ENCODE peak calls at places on chromosomes 4 and X, in four cellular contexts. One of them, this sample, is unnamed.

GRCh38 chr4:132071815-132072214 is 1077.3 kb upstream of the PCDH10 start:
- DNase-seq in esophagus squamous epithelium: no peak
- DNase-seq in ovary: no peak
- DNase-seq in stomach: no peak
- DNase-seq in this sample: no peak

GRCh38 chrX:21655901-21656586 is 2.1 kb downstream of the KLHL34 start:
- DNase-seq in ovary: no peak
- DNase-seq in stomach: no peak
- DNase-seq in esophagus squamous epithelium: no peak
- DNase-seq in this sample: no peak

GRCh38 chr4:142350886-142351285 is 495.2 kb downstream of the INPP4B start:
- DNase-seq in ovary: no peak
- DNase-seq in esophagus squamous epithelium: no peak
- DNase-seq in stomach: no peak
- DNase-seq in this sample: no peak

GRCh38 chrX:134886201-134886600 is 104.6 kb upstream of the SMIM10 start:
- DNase-seq in ovary: no peak
- DNase-seq in stomach: no peak
- DNase-seq in esophagus squamous epithelium: no peak
- DNase-seq in this sample: no peak

GRCh38 chr4:85658766-85659439 is 184.0 kb downstream of the ARHGAP24 start:
- DNase-seq in ovary: no peak
- DNase-seq in esophagus squamous epithelium: no peak
- DNase-seq in stomach: no peak
- DNase-seq in this sample: no peak

GRCh38 chrX:136423724-136424123 is 64.0 kb upstream of the BRS3 start:
- DNase-seq in esophagus squamous epithelium: no peak
- DNase-seq in ovary: no peak
- DNase-seq in stomach: no peak
- DNase-seq in this sample: no peak

GRCh38 chr4:149896428-149896827 is 80.8 kb upstream of the IQCM start:
- DNase-seq in ovary: no peak
- DNase-seq in esophagus squamous epithelium: no peak
- DNase-seq in stomach: no peak
- DNase-seq in this sample: no peak

GRCh38 chr4:148261861-148262260 is 180.4 kb downstream of the NR3C2 start:
- DNase-seq in stomach: no peak
- DNase-seq in ovary: no peak
- DNase-seq in esophagus squamous epithelium: no peak
- DNase-seq in this sample: no peak

GRCh38 chr4:122065149-122065548 is 87.0 kb upstream of the BLTP1 start:
- DNase-seq in stomach: no peak
- DNase-seq in esophagus squamous epithelium: no peak
- DNase-seq in ovary: no peak
- DNase-seq in this sample: no peak

GRCh38 chr4:121380448-121381147 is at the start of gene QRFPR:
- DNase-seq in esophagus squamous epithelium: no peak
- DNase-seq in ovary: no peak
- DNase-seq in stomach: no peak
- DNase-seq in this sample: no peak

GRCh38 chr4:97912151-97912550 is 231.1 kb downstream of the STPG2 start:
- DNase-seq in stomach: peak; percentile 25
- DNase-seq in esophagus squamous epithelium: no peak
- DNase-seq in ovary: no peak
- DNase-seq in this sample: no peak

GRCh38 chr4:140826701-140827027 is 70.5 kb upstream of the TBC1D9 start:
- DNase-seq in esophagus squamous epithelium: no peak
- DNase-seq in stomach: no peak
- DNase-seq in ovary: no peak
- DNase-seq in this sample: no peak

GRCh38 chr4:94641702-94642560 is 115.8 kb upstream of the BMPR1B start:
- DNase-seq in stomach: no peak
- DNase-seq in esophagus squamous epithelium: no peak
- DNase-seq in ovary: no peak
- DNase-seq in this sample: no peak

GRCh38 chr4:110518889-110519490 is 43.0 kb downstream of the ENPEP start:
- DNase-seq in esophagus squamous epithelium: no peak
- DNase-seq in ovary: no peak
- DNase-seq in stomach: no peak
- DNase-seq in this sample: no peak

GRCh38 chrX:11437642-11438379 is 144.6 kb downstream of the AMELX start:
- DNase-seq in esophagus squamous epithelium: no peak
- DNase-seq in stomach: no peak
- DNase-seq in ovary: peak; percentile 37
- DNase-seq in this sample: peak; percentile 60

GRCh38 chr4:186725422-186726149 is 1.9 kb upstream of the FAT1 start:
- DNase-seq in ovary: peak; percentile 81
- DNase-seq in stomach: peak; percentile 81
- DNase-seq in esophagus squamous epithelium: no peak
- DNase-seq in this sample: peak; percentile 84

GRCh38 chr4:180665994-180666818 is 1577.0 kb upstream of the TENM3 start:
- DNase-seq in esophagus squamous epithelium: no peak
- DNase-seq in ovary: no peak
- DNase-seq in stomach: no peak
- DNase-seq in this sample: no peak
- TF ChIP-seq CTCF in esophagus squamous epithelium: peak; percentile 42
- TF ChIP-seq CTCF in ovary: no peak
- TF ChIP-seq CTCF in stomach: no peak
- TF ChIP-seq CTCF in this sample: peak; percentile 63

GRCh38 chr4:577499-578450 is 1.7 kb upstream of the TMEM271 start:
- DNase-seq in ovary: no peak
- DNase-seq in esophagus squamous epithelium: no peak
- DNase-seq in stomach: no peak
- DNase-seq in this sample: no peak
- H3K4me3 ChIP-seq in ovary: no peak overlapping the region
- H3K4me3 ChIP-seq in esophagus squamous epithelium: no peak overlapping the region
- H3K4me3 ChIP-seq in stomach: no peak overlapping the region
- H3K4me3 ChIP-seq in this sample: no peak overlapping the region

GRCh38 chr4:138242076-138242829 is at the start of gene SLC7A11:
- DNase-seq in stomach: peak; percentile 78
- DNase-seq in esophagus squamous epithelium: peak; percentile 8
- DNase-seq in ovary: no peak
- DNase-seq in this sample: peak; percentile 48
- TF ChIP-seq POLR2A in stomach: no peak
- TF ChIP-seq POLR2A in esophagus squamous epithelium: peak; percentile 59
- TF ChIP-seq POLR2A in ovary: no peak
- TF ChIP-seq POLR2A in this sample: peak; percentile 73

GRCh38 chrX:47529548-47529947 is 31.5 kb upstream of the ARAF start:
- DNase-seq in esophagus squamous epithelium: no peak
- DNase-seq in ovary: no peak
- DNase-seq in stomach: no peak
- DNase-seq in this sample: no peak

GRCh38 chrX:47518105-47518504 is 35.1 kb upstream of the ZNF41 start:
- DNase-seq in esophagus squamous epithelium: no peak
- DNase-seq in stomach: no peak
- DNase-seq in ovary: no peak
- DNase-seq in this sample: no peak

GRCh38 chrX:47523297-47523696 is 37.7 kb upstream of the ARAF start:
- DNase-seq in stomach: peak; percentile 86
- DNase-seq in ovary: peak; percentile 91
- DNase-seq in esophagus squamous epithelium: no peak
- DNase-seq in this sample: peak; percentile 84

DNA sequence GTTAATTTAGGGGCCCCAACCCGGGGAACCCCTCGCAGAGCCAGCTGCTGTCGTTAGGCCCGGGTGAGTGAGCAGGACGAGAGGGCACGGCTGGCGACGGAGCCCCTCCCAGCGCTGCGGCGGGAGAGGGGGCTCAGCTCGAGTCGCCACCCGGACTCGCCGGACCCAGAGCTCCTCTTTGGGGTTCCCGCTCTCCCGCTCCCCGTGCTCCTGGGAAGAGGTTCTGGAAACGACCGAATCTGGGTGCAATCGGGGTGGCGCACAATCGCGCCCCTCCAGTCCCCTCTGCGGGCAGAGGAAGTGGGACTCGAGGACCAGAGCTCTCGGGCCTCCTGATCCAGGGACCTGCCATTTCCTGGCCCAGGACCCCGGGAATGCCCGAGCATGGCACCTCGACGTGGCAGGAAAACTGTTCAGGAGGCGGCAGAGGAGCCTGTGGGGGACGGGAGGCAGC is 37.3 kb upstream of the ARAF start:
- DNase-seq in esophagus squamous epithelium: no peak
- DNase-seq in ovary: no peak
- DNase-seq in stomach: no peak
- DNase-seq in this sample: no peak
- TF ChIP-seq CTCF in esophagus squamous epithelium: no peak
- TF ChIP-seq CTCF in ovary: no peak
- TF ChIP-seq CTCF in stomach: no peak
- TF ChIP-seq CTCF in this sample: no peak

GRCh38 chrX:72274526-72274925 is 2.5 kb downstream of the RPS4X start:
- DNase-seq in stomach: no peak
- DNase-seq in esophagus squamous epithelium: no peak
- DNase-seq in ovary: no peak
- DNase-seq in this sample: no peak
- H3K4me3 ChIP-seq in stomach: peak overlapping the region; percentile 69
- H3K4me3 ChIP-seq in esophagus squamous epithelium: peak overlapping the region; percentile 73
- H3K4me3 ChIP-seq in ovary: no peak overlapping the region
- H3K4me3 ChIP-seq in this sample: no peak overlapping the region

GRCh38 chrX:20265221-20265725 is 1.4 kb downstream of the RPS6KA3 start:
- DNase-seq in stomach: peak; percentile 48
- DNase-seq in esophagus squamous epithelium: no peak
- DNase-seq in ovary: peak; percentile 73
- DNase-seq in this sample: peak; percentile 68
- TF ChIP-seq POLR2A in stomach: no peak
- TF ChIP-seq POLR2A in esophagus squamous epithelium: peak; percentile 50
- TF ChIP-seq POLR2A in ovary: peak; percentile 46
- TF ChIP-seq POLR2A in this sample: peak; percentile 76

GRCh38 chrX:130014770-130015169 is 32.3 kb downstream of the BCORL1 start:
- DNase-seq in stomach: no peak
- DNase-seq in ovary: no peak
- DNase-seq in esophagus squamous epithelium: no peak
- DNase-seq in this sample: no peak

GRCh38 chrX:130013661-130014060 is 31.2 kb downstream of the BCORL1 start:
- DNase-seq in esophagus squamous epithelium: no peak
- DNase-seq in ovary: no peak
- DNase-seq in stomach: no peak
- DNase-seq in this sample: no peak

GRCh38 chrX:130014356-130014755 is 31.9 kb downstream of the BCORL1 start:
- DNase-seq in esophagus squamous epithelium: no peak
- DNase-seq in ovary: no peak
- DNase-seq in stomach: no peak
- DNase-seq in this sample: no peak

GRCh38 chrX:130012683-130013082 is 30.2 kb downstream of the BCORL1 start:
- DNase-seq in ovary: no peak
- DNase-seq in esophagus squamous epithelium: no peak
- DNase-seq in stomach: no peak
- DNase-seq in this sample: no peak

GRCh38 chrX:130015181-130015580 is 32.7 kb downstream of the BCORL1 start:
- DNase-seq in stomach: no peak
- DNase-seq in ovary: no peak
- DNase-seq in esophagus squamous epithelium: no peak
- DNase-seq in this sample: no peak
- TF ChIP-seq CTCF in stomach: no peak
- TF ChIP-seq CTCF in ovary: no peak
- TF ChIP-seq CTCF in esophagus squamous epithelium: no peak
- TF ChIP-seq CTCF in this sample: no peak

DNA sequence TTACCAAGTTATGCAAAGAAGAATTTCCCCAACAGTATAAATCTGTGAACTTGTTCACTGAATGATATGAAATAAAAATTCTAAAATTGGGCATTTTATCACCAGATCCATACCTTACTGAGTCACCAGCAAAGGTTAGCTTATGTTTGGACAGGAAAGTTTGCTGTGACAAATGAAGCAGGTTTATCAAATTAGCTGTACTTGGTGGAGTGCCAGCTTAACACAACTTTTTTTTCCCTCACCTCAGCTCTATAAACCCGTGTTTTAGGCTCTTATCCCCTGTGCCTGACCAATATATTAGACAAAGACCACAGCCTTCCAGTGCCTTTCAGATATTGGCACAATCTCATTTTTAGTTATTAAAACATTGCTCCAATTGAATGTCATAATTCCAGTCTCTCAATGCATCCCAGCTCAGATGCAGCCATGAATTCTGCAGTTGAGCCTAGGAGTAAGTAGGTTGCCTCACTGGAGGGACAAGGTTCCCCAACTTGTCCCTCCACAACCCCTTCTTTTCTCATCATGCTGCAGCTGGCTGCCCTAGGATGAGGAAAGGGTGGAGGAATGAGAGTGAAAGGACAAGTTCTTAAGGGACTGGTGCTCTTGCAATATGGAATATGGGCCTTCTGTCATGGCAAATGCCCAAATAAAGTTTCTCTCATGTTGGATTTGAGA is 27.0 kb upstream of the PDGFC start:
- DNase-seq in ovary: no peak
- DNase-seq in stomach: no peak
- DNase-seq in esophagus squamous epithelium: no peak
- DNase-seq in this sample: no peak
- H3K4me3 ChIP-seq in ovary: no peak overlapping the region
- H3K4me3 ChIP-seq in stomach: no peak overlapping the region
- H3K4me3 ChIP-seq in esophagus squamous epithelium: no peak overlapping the region
- H3K4me3 ChIP-seq in this sample: no peak overlapping the region

DNA sequence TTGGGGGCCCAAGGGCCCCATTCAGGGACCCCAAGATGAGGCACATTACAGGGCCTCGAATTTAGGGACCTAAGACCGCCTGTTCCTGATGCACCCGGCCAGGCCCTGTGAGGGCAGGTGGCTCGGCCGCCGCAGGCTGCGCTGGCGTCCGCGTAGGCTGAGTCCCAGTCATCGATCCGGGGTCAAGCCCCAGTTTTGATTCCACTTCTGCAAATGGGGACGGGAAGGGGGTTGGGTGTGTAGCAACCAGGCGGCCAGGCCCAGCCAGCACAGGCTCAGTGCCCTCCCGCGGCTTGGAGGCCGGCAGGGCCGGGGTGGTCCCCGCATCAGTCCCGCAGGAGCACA is 327 bp downstream of the PNPLA4 start:
- DNase-seq in ovary: no peak
- DNase-seq in stomach: no peak
- DNase-seq in esophagus squamous epithelium: no peak
- DNase-seq in this sample: no peak
- TF ChIP-seq POLR2A in ovary: no peak
- TF ChIP-seq POLR2A in stomach: no peak
- TF ChIP-seq POLR2A in esophagus squamous epithelium: no peak
- TF ChIP-seq POLR2A in this sample: no peak

GRCh38 chr4:80986021-80986420 is 44.5 kb upstream of the BMP3 start:
- DNase-seq in stomach: no peak
- DNase-seq in esophagus squamous epithelium: no peak
- DNase-seq in ovary: no peak
- DNase-seq in this sample: no peak

GRCh38 chr4:80990851-80991250 is 39.7 kb upstream of the BMP3 start:
- DNase-seq in esophagus squamous epithelium: no peak
- DNase-seq in stomach: no peak
- DNase-seq in ovary: no peak
- DNase-seq in this sample: no peak

GRCh38 chr4:80989921-80990544 is 40.5 kb upstream of the BMP3 start:
- DNase-seq in ovary: no peak
- DNase-seq in stomach: no peak
- DNase-seq in esophagus squamous epithelium: no peak
- DNase-seq in this sample: no peak
- TF ChIP-seq CTCF in ovary: peak; percentile 14
- TF ChIP-seq CTCF in stomach: peak; percentile 60
- TF ChIP-seq CTCF in esophagus squamous epithelium: peak; percentile 72
- TF ChIP-seq CTCF in this sample: peak; percentile 68

This sample was measured in right lobe of liver.